ENCODE peak calls at places on chromosomes 5 and 9, in six cellular contexts. One of them, this sample, is unnamed.

GRCh38 chr5:43581398-43581797 is 21.6 kb upstream of the NNT start:
- DNase-seq in IMR-90: no peak
- DNase-seq in neuronal stem cell: no peak
- DNase-seq in H9: no peak
- DNase-seq in H1: no peak
- DNase-seq in trophoblast cell: no peak
- DNase-seq in this sample: no peak

GRCh38 chr9:15977438-15977837 is 424.6 kb downstream of the CCDC171 start:
- DNase-seq in IMR-90: no peak
- DNase-seq in neuronal stem cell: no peak
- DNase-seq in H9: no peak
- DNase-seq in H1: no peak
- DNase-seq in trophoblast cell: no peak
- DNase-seq in this sample: no peak

GRCh38 chr5:178429541-178430186 is 160.5 kb downstream of the COL23A1 start:
- DNase-seq in IMR-90: no peak
- DNase-seq in neuronal stem cell: no peak
- DNase-seq in H9: no peak
- DNase-seq in H1: no peak
- DNase-seq in trophoblast cell: no peak
- DNase-seq in this sample: no peak

GRCh38 chr5:181037365-181037861 is 2.7 kb upstream of the BTNL9 start:
- DNase-seq in IMR-90: no peak
- DNase-seq in neuronal stem cell: no peak
- DNase-seq in H9: peak; percentile 82
- DNase-seq in H1: no peak
- DNase-seq in trophoblast cell: no peak
- DNase-seq in this sample: no peak

GRCh38 chr9:116280529-116280928 is 126.9 kb downstream of the PAPPA start:
- DNase-seq in IMR-90: peak; percentile 27
- DNase-seq in neuronal stem cell: no peak
- DNase-seq in H9: no peak
- DNase-seq in H1: no peak
- DNase-seq in trophoblast cell: peak; percentile 38
- DNase-seq in this sample: peak; percentile 54

GRCh38 chr5:107739661-107740060 is 68.9 kb upstream of the EFNA5 start:
- DNase-seq in IMR-90: no peak
- DNase-seq in neuronal stem cell: no peak
- DNase-seq in H9: no peak
- DNase-seq in H1: no peak
- DNase-seq in trophoblast cell: no peak
- DNase-seq in this sample: no peak

GRCh38 chr5:16492398-16493175 is 27.0 kb upstream of the ZNF622 start:
- DNase-seq in IMR-90: peak; percentile 58
- DNase-seq in neuronal stem cell: no peak
- DNase-seq in H9: no peak
- DNase-seq in H1: no peak
- DNase-seq in trophoblast cell: peak; percentile 84
- DNase-seq in this sample: peak; percentile 82

GRCh38 chr5:80874162-80874561 is 86.0 kb upstream of the RASGRF2 start:
- DNase-seq in IMR-90: no peak
- DNase-seq in neuronal stem cell: no peak
- DNase-seq in H9: no peak
- DNase-seq in H1: no peak
- DNase-seq in trophoblast cell: no peak
- DNase-seq in this sample: no peak

GRCh38 chr5:2715856-2716255 is 35.6 kb downstream of the IRX2 start:
- DNase-seq in IMR-90: no peak
- DNase-seq in neuronal stem cell: no peak
- DNase-seq in H9: no peak
- DNase-seq in H1: no peak
- DNase-seq in trophoblast cell: peak; percentile 86
- DNase-seq in this sample: no peak

GRCh38 chr5:14386882-14387575 is 194.6 kb upstream of the OTULINL start:
- DNase-seq in IMR-90: peak; percentile 20
- DNase-seq in neuronal stem cell: no peak
- DNase-seq in H9: no peak
- DNase-seq in H1: no peak
- DNase-seq in trophoblast cell: no peak
- DNase-seq in this sample: no peak

GRCh38 chr9:137136261-137136925 is 2.6 kb upstream of the GRIN1 start:
- DNase-seq in IMR-90: no peak
- DNase-seq in neuronal stem cell: no peak
- DNase-seq in H9: peak; percentile 42
- DNase-seq in H1: no peak
- DNase-seq in trophoblast cell: no peak
- DNase-seq in this sample: no peak

GRCh38 chr5:123512631-123513461 is 869 bp downstream of the CSNK1G3 start:
- DNase-seq in IMR-90: peak; percentile 30
- DNase-seq in neuronal stem cell: peak; percentile 29
- DNase-seq in H9: peak; percentile 32
- DNase-seq in H1: no peak
- DNase-seq in trophoblast cell: no peak
- DNase-seq in this sample: peak; percentile 52

GRCh38 chr9:133335924-133336811 is at the start of gene SURF6:
- DNase-seq in IMR-90: peak; percentile 81
- DNase-seq in neuronal stem cell: peak; percentile 83
- DNase-seq in H9: peak; percentile 93
- DNase-seq in H1: peak; percentile 64
- DNase-seq in trophoblast cell: peak; percentile 85
- DNase-seq in this sample: peak; percentile 90

GRCh38 chr9:106945727-106946690 is 83.0 kb downstream of the ZNF462 start:
- DNase-seq in IMR-90: peak; percentile 91
- DNase-seq in neuronal stem cell: no peak
- DNase-seq in H9: no peak
- DNase-seq in H1: no peak
- DNase-seq in trophoblast cell: no peak
- DNase-seq in this sample: peak; percentile 55

GRCh38 chr5:144697847-144698262 is 527.2 kb downstream of the KCTD16 start:
- DNase-seq in IMR-90: peak; percentile 97
- DNase-seq in neuronal stem cell: no peak
- DNase-seq in H9: no peak
- DNase-seq in H1: no peak
- DNase-seq in trophoblast cell: no peak
- DNase-seq in this sample: peak; percentile 55

GRCh38 chr9:81397735-81398381 is 291.5 kb downstream of the TLE1 start:
- DNase-seq in IMR-90: no peak
- DNase-seq in neuronal stem cell: no peak
- DNase-seq in H9: no peak
- DNase-seq in H1: no peak
- DNase-seq in trophoblast cell: no peak
- DNase-seq in this sample: peak; percentile 71

GRCh38 chr9:137114613-137115393 is at the start of gene DPP7:
- DNase-seq in IMR-90: peak; percentile 16
- DNase-seq in neuronal stem cell: no peak
- DNase-seq in H9: no peak
- DNase-seq in H1: no peak
- DNase-seq in trophoblast cell: no peak
- DNase-seq in this sample: peak; percentile 51

GRCh38 chr9:95126739-95127138 is 190.8 kb downstream of the FANCC start:
- DNase-seq in IMR-90: no peak
- DNase-seq in neuronal stem cell: no peak
- DNase-seq in H9: peak; percentile 28
- DNase-seq in H1: no peak
- DNase-seq in trophoblast cell: no peak
- DNase-seq in this sample: no peak

GRCh38 chr5:66661149-66661548 is 65.0 kb downstream of the MAST4 start:
- DNase-seq in IMR-90: peak; percentile 9
- DNase-seq in neuronal stem cell: no peak
- DNase-seq in H9: no peak
- DNase-seq in H1: no peak
- DNase-seq in trophoblast cell: no peak
- DNase-seq in this sample: peak; percentile 85

GRCh38 chr5:93807860-93808259 is 66.5 kb upstream of the POU5F2 start:
- DNase-seq in IMR-90: no peak
- DNase-seq in neuronal stem cell: no peak
- DNase-seq in H9: no peak
- DNase-seq in H1: no peak
- DNase-seq in trophoblast cell: no peak
- DNase-seq in this sample: no peak

GRCh38 chr9:84277646-84278045 is 62.9 kb downstream of the SLC28A3 start:
- DNase-seq in IMR-90: peak; percentile 44
- DNase-seq in neuronal stem cell: no peak
- DNase-seq in H9: no peak
- DNase-seq in H1: no peak
- DNase-seq in trophoblast cell: peak; percentile 56
- DNase-seq in this sample: no peak

GRCh38 chr5:120568716-120569115 is 104.6 kb downstream of the PRR16 start:
- DNase-seq in IMR-90: peak; percentile 29
- DNase-seq in neuronal stem cell: no peak
- DNase-seq in H9: no peak
- DNase-seq in H1: no peak
- DNase-seq in trophoblast cell: no peak
- DNase-seq in this sample: peak; percentile 19

GRCh38 chr9:127492616-127493015 is 41.3 kb downstream of the LRSAM1 start:
- DNase-seq in IMR-90: no peak
- DNase-seq in neuronal stem cell: no peak
- DNase-seq in H9: no peak
- DNase-seq in H1: no peak
- DNase-seq in trophoblast cell: no peak
- DNase-seq in this sample: no peak

GRCh38 chr9:135826188-135826545 is 81.2 kb downstream of the CAMSAP1 start:
- DNase-seq in IMR-90: no peak
- DNase-seq in neuronal stem cell: no peak
- DNase-seq in H9: no peak
- DNase-seq in H1: no peak
- DNase-seq in trophoblast cell: no peak
- DNase-seq in this sample: no peak
- H2AFZ ChIP-seq in IMR-90: no peak overlapping the region
- H2AFZ ChIP-seq in neuronal stem cell: no peak overlapping the region
- H2AFZ ChIP-seq in H9: no peak overlapping the region
- H2AFZ ChIP-seq in H1: no peak overlapping the region
- H2AFZ ChIP-seq in trophoblast cell: no peak overlapping the region
- H2AFZ ChIP-seq in this sample: no peak overlapping the region

DNA sequence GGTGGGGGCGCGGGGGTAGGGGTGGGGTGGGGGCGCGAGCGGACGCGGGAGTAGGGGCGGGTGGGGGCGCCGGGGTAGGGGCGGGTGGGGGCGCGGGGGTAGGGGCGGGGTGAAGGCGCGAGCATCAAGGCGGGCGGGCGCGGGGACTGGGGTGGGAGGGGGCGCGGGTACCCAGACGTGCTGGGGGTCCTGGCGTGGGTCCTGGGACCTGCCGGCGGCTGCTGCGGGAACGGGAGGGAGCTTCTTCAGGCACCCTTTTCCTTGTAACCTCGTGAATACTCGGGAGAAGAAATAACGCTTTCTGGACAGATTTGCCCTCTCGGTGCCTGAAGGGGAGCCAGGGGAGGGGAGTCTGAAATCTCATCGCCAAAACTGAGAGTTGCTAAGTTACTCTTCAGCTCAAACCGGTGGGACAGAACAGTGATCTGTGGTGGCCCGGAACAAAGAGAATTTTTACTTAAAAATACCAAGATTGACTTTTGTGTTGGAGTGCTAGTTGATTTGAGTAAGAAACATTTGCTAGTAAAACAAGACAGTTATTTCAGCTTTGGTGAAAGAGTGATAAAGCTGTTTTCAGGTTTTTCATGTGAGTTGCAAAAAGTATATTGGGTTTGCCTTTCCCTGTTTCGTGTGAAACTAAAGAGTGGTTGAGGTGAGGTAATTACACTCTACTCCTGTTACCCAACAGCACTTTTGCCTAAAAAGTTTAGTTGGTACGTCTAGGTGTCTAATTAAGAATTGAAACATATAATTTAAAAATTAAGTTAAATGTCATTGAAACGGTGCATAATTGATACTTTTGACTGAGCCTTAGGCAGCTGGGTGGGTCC is 638 bp downstream of the PLEKHG4B start:
- DNase-seq in IMR-90: no peak
- DNase-seq in neuronal stem cell: no peak
- DNase-seq in H9: no peak
- DNase-seq in H1: no peak
- DNase-seq in trophoblast cell: no peak
- DNase-seq in this sample: no peak
- H3K79me1 ChIP-seq in IMR-90: no peaks in the 10 kb centered on the region
- H3K79me1 ChIP-seq in neuronal stem cell: peaks cover 12% of the 10 kb centered on the region
- H3K79me1 ChIP-seq in H9: peaks cover 18% of the 10 kb centered on the region
- H3K79me1 ChIP-seq in H1: peaks cover 10% of the 10 kb centered on the region
- H3K79me1 ChIP-seq in trophoblast cell: peaks cover 21% of the 10 kb centered on the region
- H3K79me1 ChIP-seq in this sample: no peaks in the 10 kb centered on the region

GRCh38 chr9:86242012-86242411 is 17.4 kb downstream of the C9orf153 start:
- DNase-seq in IMR-90: no peak
- DNase-seq in neuronal stem cell: no peak
- DNase-seq in H9: no peak
- DNase-seq in H1: no peak
- DNase-seq in trophoblast cell: no peak
- DNase-seq in this sample: peak; percentile 10
- H2AFZ ChIP-seq in IMR-90: no peak overlapping the region
- H2AFZ ChIP-seq in neuronal stem cell: peak overlapping the region; percentile 45
- H2AFZ ChIP-seq in H9: no peak overlapping the region
- H2AFZ ChIP-seq in H1: peak overlapping the region; percentile 28
- H2AFZ ChIP-seq in trophoblast cell: no peak overlapping the region
- H2AFZ ChIP-seq in this sample: no peak overlapping the region

GRCh38 chr9:129946596-129946995 is 96.4 kb downstream of the FNBP1 start:
- DNase-seq in IMR-90: no peak
- DNase-seq in neuronal stem cell: no peak
- DNase-seq in H9: no peak
- DNase-seq in H1: no peak
- DNase-seq in trophoblast cell: no peak
- DNase-seq in this sample: no peak
- H3K79me1 ChIP-seq in IMR-90: no peaks in the 10 kb centered on the region
- H3K79me1 ChIP-seq in neuronal stem cell: no peaks in the 10 kb centered on the region
- H3K79me1 ChIP-seq in H9: no peaks in the 10 kb centered on the region
- H3K79me1 ChIP-seq in H1: no peaks in the 10 kb centered on the region
- H3K79me1 ChIP-seq in trophoblast cell: no peaks in the 10 kb centered on the region
- H3K79me1 ChIP-seq in this sample: no peaks in the 10 kb centered on the region

GRCh38 chr9:130672933-130673615 is 8.7 kb downstream of the PRDM12 start:
- DNase-seq in IMR-90: no peak
- DNase-seq in neuronal stem cell: no peak
- DNase-seq in H9: no peak
- DNase-seq in H1: no peak
- DNase-seq in trophoblast cell: no peak
- DNase-seq in this sample: no peak
- H2AFZ ChIP-seq in IMR-90: peak overlapping the region; percentile 43
- H2AFZ ChIP-seq in neuronal stem cell: peak overlapping the region; percentile 48
- H2AFZ ChIP-seq in H9: no peak overlapping the region
- H2AFZ ChIP-seq in H1: no peak overlapping the region
- H2AFZ ChIP-seq in trophoblast cell: no peak overlapping the region
- H2AFZ ChIP-seq in this sample: no peak overlapping the region

GRCh38 chr9:91857291-91857781 is 92.7 kb downstream of the ROR2 start:
- DNase-seq in IMR-90: peak; percentile 50
- DNase-seq in neuronal stem cell: peak; percentile 62
- DNase-seq in H9: peak; percentile 73
- DNase-seq in H1: no peak
- DNase-seq in trophoblast cell: no peak
- DNase-seq in this sample: no peak
- H3K79me1 ChIP-seq in IMR-90: peaks cover 4% of the 10 kb centered on the region
- H3K79me1 ChIP-seq in neuronal stem cell: peaks cover 15% of the 10 kb centered on the region
- H3K79me1 ChIP-seq in H9: no peaks in the 10 kb centered on the region
- H3K79me1 ChIP-seq in H1: peaks cover 4% of the 10 kb centered on the region
- H3K79me1 ChIP-seq in trophoblast cell: no peaks in the 10 kb centered on the region
- H3K79me1 ChIP-seq in this sample: peaks cover 43% of the 10 kb centered on the region